ENCODE peak calls at places on chromosomes 11 and 22, in six cellular contexts. One of them, this sample, is unnamed.
A peak's percentile ranks its signal among the peaks of the same experiment; 100 is the strongest.

GRCh38 chr22:41410311-41410751 is 28.6 kb downstream of the TEF start:
- DNase-seq in A549: no peak
- DNase-seq in sigmoid colon: peak; percentile 88
- DNase-seq in RWPE2: no peak
- DNase-seq in mucosa of descending colon: no peak
- DNase-seq in WERI-Rb-1: no peak
- DNase-seq in this sample: no peak

GRCh38 chr22:25930710-25931353 is 188.8 kb downstream of the MYO18B start:
- DNase-seq in A549: no peak
- DNase-seq in sigmoid colon: no peak
- DNase-seq in RWPE2: no peak
- DNase-seq in mucosa of descending colon: no peak
- DNase-seq in WERI-Rb-1: peak; percentile 25
- DNase-seq in this sample: no peak

GRCh38 chr22:31305194-31305593 is 12.9 kb upstream of the PIK3IP1 start:
- DNase-seq in A549: no peak
- DNase-seq in sigmoid colon: no peak
- DNase-seq in RWPE2: no peak
- DNase-seq in mucosa of descending colon: no peak
- DNase-seq in WERI-Rb-1: no peak
- DNase-seq in this sample: no peak

GRCh38 chr11:59142530-59143507 is at the start of gene FAM111A:
- DNase-seq in A549: peak; percentile 86
- DNase-seq in sigmoid colon: peak; percentile 94
- DNase-seq in RWPE2: peak; percentile 90
- DNase-seq in mucosa of descending colon: peak; percentile 95
- DNase-seq in WERI-Rb-1: peak; percentile 9
- DNase-seq in this sample: peak; percentile 65

GRCh38 chr22:16717699-16718558 is 107.3 kb downstream of the XKR3 start:
- DNase-seq in A549: no peak
- DNase-seq in sigmoid colon: no peak
- DNase-seq in RWPE2: no peak
- DNase-seq in mucosa of descending colon: no peak
- DNase-seq in WERI-Rb-1: peak; percentile 8
- DNase-seq in this sample: no peak

GRCh38 chr11:131253885-131254204 is 116.6 kb upstream of the NTM start:
- DNase-seq in A549: no peak
- DNase-seq in sigmoid colon: no peak
- DNase-seq in RWPE2: no peak
- DNase-seq in mucosa of descending colon: no peak
- DNase-seq in WERI-Rb-1: no peak
- DNase-seq in this sample: no peak

GRCh38 chr11:74357449-74357848 is 40.8 kb downstream of the PGM2L1 start:
- DNase-seq in A549: no peak
- DNase-seq in sigmoid colon: no peak
- DNase-seq in RWPE2: no peak
- DNase-seq in mucosa of descending colon: no peak
- DNase-seq in WERI-Rb-1: no peak
- DNase-seq in this sample: no peak

GRCh38 chr11:17673951-17674350 is 45.4 kb upstream of the MYOD1 start:
- DNase-seq in A549: no peak
- DNase-seq in sigmoid colon: no peak
- DNase-seq in RWPE2: no peak
- DNase-seq in mucosa of descending colon: no peak
- DNase-seq in WERI-Rb-1: no peak
- DNase-seq in this sample: no peak

GRCh38 chr11:102191832-102192231 is 81.6 kb downstream of the YAP1 start:
- DNase-seq in A549: no peak
- DNase-seq in sigmoid colon: no peak
- DNase-seq in RWPE2: no peak
- DNase-seq in mucosa of descending colon: no peak
- DNase-seq in WERI-Rb-1: no peak
- DNase-seq in this sample: no peak

GRCh38 chr11:42524534-42525227 is 787.1 kb upstream of the API5 start:
- DNase-seq in A549: peak; percentile 48
- DNase-seq in sigmoid colon: peak; percentile 55
- DNase-seq in RWPE2: no peak
- DNase-seq in mucosa of descending colon: no peak
- DNase-seq in WERI-Rb-1: peak; percentile 44
- DNase-seq in this sample: no peak

GRCh38 chr11:63846897-63847296 is 8.0 kb downstream of the MARK2 start:
- DNase-seq in A549: no peak
- DNase-seq in sigmoid colon: no peak
- DNase-seq in RWPE2: no peak
- DNase-seq in mucosa of descending colon: no peak
- DNase-seq in WERI-Rb-1: no peak
- DNase-seq in this sample: no peak

GRCh38 chr22:33923033-33923432 is 2.8 kb upstream of the LARGE1 start:
- DNase-seq in A549: no peak
- DNase-seq in sigmoid colon: no peak
- DNase-seq in RWPE2: no peak
- DNase-seq in mucosa of descending colon: no peak
- DNase-seq in WERI-Rb-1: no peak
- DNase-seq in this sample: no peak

GRCh38 chr11:73126804-73127480 is 15.2 kb downstream of the FCHSD2 start:
- DNase-seq in A549: no peak
- DNase-seq in sigmoid colon: no peak
- DNase-seq in RWPE2: no peak
- DNase-seq in mucosa of descending colon: no peak
- DNase-seq in WERI-Rb-1: no peak
- DNase-seq in this sample: no peak

GRCh38 chr22:24515025-24515338 is 19.9 kb downstream of the UPB1 start:
- DNase-seq in A549: no peak
- DNase-seq in sigmoid colon: no peak
- DNase-seq in RWPE2: no peak
- DNase-seq in mucosa of descending colon: no peak
- DNase-seq in WERI-Rb-1: no peak
- DNase-seq in this sample: no peak

GRCh38 chr22:19178065-19178658 is 374 bp downstream of the SLC25A1 start:
- DNase-seq in A549: no peak
- DNase-seq in sigmoid colon: peak; percentile 80
- DNase-seq in RWPE2: no peak
- DNase-seq in mucosa of descending colon: peak; percentile 84
- DNase-seq in WERI-Rb-1: peak; percentile 46
- DNase-seq in this sample: no peak

GRCh38 chr11:13440100-13440855 is 22.7 kb downstream of the BTBD10 start:
- DNase-seq in A549: peak; percentile 78
- DNase-seq in sigmoid colon: no peak
- DNase-seq in RWPE2: peak; percentile 61
- DNase-seq in mucosa of descending colon: no peak
- DNase-seq in WERI-Rb-1: no peak
- DNase-seq in this sample: peak; percentile 80

GRCh38 chr11:65159005-65159404 is 11.0 kb upstream of the SPDYC start:
- DNase-seq in A549: no peak
- DNase-seq in sigmoid colon: no peak
- DNase-seq in RWPE2: no peak
- DNase-seq in mucosa of descending colon: no peak
- DNase-seq in WERI-Rb-1: no peak
- DNase-seq in this sample: no peak

GRCh38 chr11:32072872-32073661 is 17.8 kb upstream of the RCN1 start:
- DNase-seq in A549: no peak
- DNase-seq in sigmoid colon: no peak
- DNase-seq in RWPE2: no peak
- DNase-seq in mucosa of descending colon: no peak
- DNase-seq in WERI-Rb-1: peak; percentile 75
- DNase-seq in this sample: no peak

GRCh38 chr22:40400173-40400572 is 29.8 kb downstream of the SGSM3 start:
- DNase-seq in A549: no peak
- DNase-seq in sigmoid colon: no peak
- DNase-seq in RWPE2: no peak
- DNase-seq in mucosa of descending colon: peak; percentile 78
- DNase-seq in WERI-Rb-1: no peak
- DNase-seq in this sample: no peak

GRCh38 chr11:76285397-76285796 is 79.1 kb upstream of the WNT11 start:
- DNase-seq in A549: no peak
- DNase-seq in sigmoid colon: no peak
- DNase-seq in RWPE2: no peak
- DNase-seq in mucosa of descending colon: no peak
- DNase-seq in WERI-Rb-1: no peak
- DNase-seq in this sample: no peak

GRCh38 chr22:37752189-37753061 is 55.3 kb upstream of the GCAT start:
- DNase-seq in A549: peak; percentile 94
- DNase-seq in sigmoid colon: peak; percentile 97
- DNase-seq in RWPE2: peak; percentile 99
- DNase-seq in mucosa of descending colon: peak; percentile 90
- DNase-seq in WERI-Rb-1: no peak
- DNase-seq in this sample: peak; percentile 47

GRCh38 chr11:124896821-124897391 is 759 bp downstream of the ROBO4 start:
- DNase-seq in A549: no peak
- DNase-seq in sigmoid colon: peak; percentile 67
- DNase-seq in RWPE2: no peak
- DNase-seq in mucosa of descending colon: no peak
- DNase-seq in WERI-Rb-1: no peak
- DNase-seq in this sample: no peak

GRCh38 chr11:103295704-103296103 is 186.5 kb downstream of the DYNC2H1 start:
- DNase-seq in A549: peak; percentile 66
- DNase-seq in sigmoid colon: no peak
- DNase-seq in RWPE2: no peak
- DNase-seq in mucosa of descending colon: no peak
- DNase-seq in WERI-Rb-1: no peak
- DNase-seq in this sample: no peak

GRCh38 chr11:134613646-134614045 is 201.6 kb upstream of the B3GAT1 start:
- DNase-seq in A549: no peak
- DNase-seq in sigmoid colon: no peak
- DNase-seq in RWPE2: no peak
- DNase-seq in mucosa of descending colon: no peak
- DNase-seq in WERI-Rb-1: no peak
- DNase-seq in this sample: no peak

DNA sequence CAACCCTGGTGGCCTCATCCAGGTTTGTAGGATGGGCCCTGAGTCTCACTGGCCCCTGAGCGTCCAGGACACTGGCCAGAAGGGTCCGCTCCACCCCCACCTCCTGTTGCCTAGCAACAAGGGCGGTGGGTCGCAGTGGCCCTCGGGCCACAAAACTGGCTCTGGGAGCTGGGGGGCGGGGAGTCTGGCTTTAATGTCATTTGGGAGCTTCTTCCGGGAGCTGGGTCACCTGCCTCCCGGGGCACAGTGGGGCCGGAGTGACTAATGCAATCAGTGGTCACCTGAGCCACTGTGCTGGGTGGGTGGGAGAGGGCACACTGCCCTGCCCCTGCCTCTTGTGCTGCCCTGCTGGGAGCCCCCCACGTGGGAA is 2.6 kb downstream of the TH start:
- DNase-seq in A549: no peak
- DNase-seq in sigmoid colon: no peak
- DNase-seq in RWPE2: no peak
- DNase-seq in mucosa of descending colon: no peak
- DNase-seq in WERI-Rb-1: no peak
- DNase-seq in this sample: no peak
- H3K4me3 ChIP-seq in A549: no peak overlapping the region
- H3K4me3 ChIP-seq in sigmoid colon: no peak overlapping the region
- H3K4me3 ChIP-seq in RWPE2: no peak overlapping the region
- H3K4me3 ChIP-seq in mucosa of descending colon: no peak overlapping the region
- H3K4me3 ChIP-seq in WERI-Rb-1: no peak overlapping the region
- H3K4me3 ChIP-seq in this sample: no peak overlapping the region

DNA sequence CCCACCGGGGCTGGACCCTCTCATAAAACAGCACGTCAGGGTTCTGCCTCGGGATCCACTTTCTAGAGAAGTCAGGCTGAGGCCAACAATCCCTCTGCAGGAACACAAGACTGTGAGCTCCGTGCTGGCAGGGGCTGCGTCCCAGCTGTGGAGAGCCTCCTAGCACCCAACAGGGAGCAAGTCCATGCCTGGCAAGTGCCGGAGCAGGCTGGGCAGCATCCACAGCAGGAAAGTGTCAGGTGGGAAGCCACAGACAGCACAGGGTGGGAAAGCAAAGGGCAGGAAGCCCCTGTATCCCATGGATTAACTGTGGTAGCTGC is 682.3 kb downstream of the TBC1D22A start:
- DNase-seq in A549: no peak
- DNase-seq in sigmoid colon: peak; percentile 50
- DNase-seq in RWPE2: no peak
- DNase-seq in mucosa of descending colon: no peak
- DNase-seq in WERI-Rb-1: no peak
- DNase-seq in this sample: no peak
- H3K9me3 ChIP-seq in A549: no peaks in the 10 kb centered on the region
- H3K9me3 ChIP-seq in sigmoid colon: no peaks in the 10 kb centered on the region
- H3K9me3 ChIP-seq in RWPE2: no peaks in the 10 kb centered on the region
- H3K9me3 ChIP-seq in mucosa of descending colon: no peaks in the 10 kb centered on the region
- H3K9me3 ChIP-seq in WERI-Rb-1: peaks cover 16% of the 10 kb centered on the region
- H3K9me3 ChIP-seq in this sample: peaks cover 54% of the 10 kb centered on the region

DNA sequence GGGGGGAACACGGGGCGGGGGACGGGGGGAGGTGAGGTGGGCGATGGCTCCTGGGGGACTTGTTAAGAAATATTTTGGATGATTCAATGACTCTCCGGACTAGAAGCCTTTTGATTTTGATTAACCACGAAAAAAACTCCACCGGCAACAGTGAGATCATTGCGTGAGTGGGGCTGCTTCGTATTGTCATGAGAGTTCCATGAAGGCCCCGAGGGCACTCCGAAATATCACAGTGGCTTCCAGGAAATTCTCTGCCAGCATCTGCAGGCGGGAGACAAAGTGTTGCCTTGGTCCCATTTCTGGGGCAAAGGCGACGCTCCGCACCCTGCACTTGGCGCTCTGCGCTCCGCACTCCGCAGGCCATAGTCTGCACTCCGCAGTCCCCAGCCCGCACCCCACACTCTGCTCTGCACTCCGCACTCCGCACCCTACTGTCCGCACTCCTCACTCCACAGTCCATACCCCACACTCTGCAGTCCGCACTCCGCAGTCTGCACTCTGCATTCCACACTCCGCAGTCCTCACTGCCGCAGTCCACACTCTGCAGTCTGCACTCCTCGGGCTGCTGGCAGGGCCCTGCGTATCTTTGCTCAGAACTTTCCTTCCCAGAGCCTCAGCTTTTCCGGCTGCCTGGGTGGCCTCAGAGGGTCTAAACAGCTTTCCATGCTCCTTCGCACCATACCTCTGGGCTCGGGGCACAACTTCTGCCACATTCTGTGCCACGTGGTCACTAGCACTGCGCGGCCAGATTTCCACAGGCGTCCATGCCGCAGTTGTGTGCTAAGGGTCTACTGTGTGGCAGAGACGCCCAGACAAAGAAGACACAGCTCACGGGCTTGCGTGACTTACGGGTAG is 61.1 kb downstream of the LINC01488 start:
- DNase-seq in A549: no peak
- DNase-seq in sigmoid colon: peak; percentile 43
- DNase-seq in RWPE2: no peak
- DNase-seq in mucosa of descending colon: no peak
- DNase-seq in WERI-Rb-1: no peak
- DNase-seq in this sample: no peak
- H3K4me3 ChIP-seq in A549: no peak overlapping the region
- H3K4me3 ChIP-seq in sigmoid colon: no peak overlapping the region
- H3K4me3 ChIP-seq in RWPE2: no peak overlapping the region
- H3K4me3 ChIP-seq in mucosa of descending colon: no peak overlapping the region
- H3K4me3 ChIP-seq in WERI-Rb-1: no peak overlapping the region
- H3K4me3 ChIP-seq in this sample: no peak overlapping the region

DNA sequence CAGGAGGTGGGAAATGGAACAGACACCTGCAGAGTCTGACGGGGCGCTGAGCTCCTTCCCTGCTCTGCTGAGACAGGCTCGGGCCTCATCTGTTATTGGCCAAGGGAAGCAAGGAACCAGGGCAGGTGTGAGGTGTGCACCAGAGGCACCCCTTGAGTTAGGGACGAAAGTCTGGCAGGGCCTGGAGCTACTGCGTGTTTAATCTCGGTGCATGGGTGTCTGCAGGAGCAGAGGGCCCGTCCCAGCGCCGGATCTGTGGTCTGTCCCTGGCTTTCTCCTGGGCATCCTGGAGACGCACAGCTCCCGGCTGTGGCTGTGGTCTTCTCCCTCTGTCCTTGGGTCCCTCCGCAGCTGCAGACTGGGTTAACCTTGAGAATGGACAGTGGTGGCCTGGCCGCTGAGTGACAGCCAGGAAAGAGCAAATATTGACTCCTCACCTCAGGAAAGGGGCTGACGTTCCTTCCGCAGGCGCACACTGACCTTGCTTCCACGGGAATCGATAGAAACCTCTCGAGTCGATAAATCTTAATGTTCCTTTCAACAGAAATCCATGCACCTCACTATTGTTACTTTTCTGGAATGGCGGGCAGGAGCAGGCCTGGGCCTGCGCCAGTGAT is 975.6 kb downstream of the BRD1 start:
- DNase-seq in A549: no peak
- DNase-seq in sigmoid colon: peak; percentile 40
- DNase-seq in RWPE2: no peak
- DNase-seq in mucosa of descending colon: peak; percentile 22
- DNase-seq in WERI-Rb-1: no peak
- DNase-seq in this sample: no peak
- H3K9me3 ChIP-seq in A549: no peaks in the 10 kb centered on the region
- H3K9me3 ChIP-seq in sigmoid colon: no peaks in the 10 kb centered on the region
- H3K9me3 ChIP-seq in RWPE2: no peaks in the 10 kb centered on the region
- H3K9me3 ChIP-seq in mucosa of descending colon: no peaks in the 10 kb centered on the region
- H3K9me3 ChIP-seq in WERI-Rb-1: no peaks in the 10 kb centered on the region
- H3K9me3 ChIP-seq in this sample: peaks cover 91% of the 10 kb centered on the region

This sample was measured in AG04450.